ENCODE peak calls at places on chromosomes 4 and X, in ten cellular contexts. A is HFF-Myc, Q is choroid plexus epithelial cell, T is A549, D is uterus, J is GM12865, P is tibial artery, M is right lobe of liver, B is stomach, C is bronchial epithelial cell. H is an unnamed sample.

GRCh38 chr4:67480810-67481209 is 64.5 kb downstream of the CENPC start:
- DNase-seq in A (no peak), Q (no peak), T (no peak), D (no peak), J (no peak), P (no peak), M (no peak), B (no peak), C (no peak), H (no peak)

GRCh38 chr4:136687118-136687517 is 845.2 kb downstream of the PCDH18 start:
- DNase-seq in A (no peak), Q (peak; percentile 25), T (no peak), D (no peak), J (peak; percentile 2), P (no peak), M (no peak), B (no peak), C (no peak), H (no peak)

GRCh38 chrX:148649145-148649645 is 148.8 kb downstream of the AFF2 start:
- DNase-seq in A (no peak), Q (no peak), T (no peak), D (no peak), J (no peak), P (no peak), M (no peak), B (no peak), C (no peak), H (no peak)

GRCh38 chr4:164779811-164780216 is 25.9 kb downstream of the SMIM31 start:
- DNase-seq in A (peak; percentile 10), Q (peak; percentile 72), T (peak; percentile 13), D (no peak), J (peak; percentile 73), P (no peak), M (no peak), B (peak; percentile 37), C (peak; percentile 37), H (peak; percentile 15)

GRCh38 chr4:151960449-151961246 is 199.8 kb upstream of the GATB start:
- DNase-seq in A (no peak), Q (no peak), T (no peak), D (no peak), J (no peak), P (no peak), M (no peak), B (no peak), C (no peak), H (no peak)

GRCh38 chr4:47032405-47033106 is 1.2 kb downstream of the GABRB1 start:
- DNase-seq in A (peak; percentile 11), Q (peak; percentile 65), T (peak; percentile 4), D (peak; percentile 38), J (peak; percentile 68), P (peak; percentile 28), M (peak; percentile 62), B (peak; percentile 48), C (peak; percentile 23), H (no peak)

GRCh38 chrX:25523574-25523973 is 507.8 kb upstream of the ARX start:
- DNase-seq in A (no peak), Q (peak; percentile 63), T (peak; percentile 10), D (no peak), J (peak; percentile 13), P (no peak), M (peak; percentile 32), B (no peak), C (peak; percentile 20), H (peak; percentile 3)

GRCh38 chr4:186081202-186081807 is 12.3 kb downstream of the TLR3 start:
- DNase-seq in A (no peak), Q (no peak), T (no peak), D (no peak), J (no peak), P (no peak), M (no peak), B (no peak), C (no peak), H (no peak)

GRCh38 chrX:119036369-119037029 is 36.3 kb upstream of the CT47C1 start:
- DNase-seq in A (no peak), Q (no peak), T (no peak), D (no peak), J (no peak), P (no peak), M (no peak), B (no peak), C (peak; percentile 23), H (no peak)

GRCh38 chr4:87574996-87575395 is 33.3 kb upstream of the DSPP start:
- DNase-seq in A (no peak), Q (peak; percentile 57), T (no peak), D (no peak), J (no peak), P (no peak), M (no peak), B (no peak), C (peak; percentile 89), H (no peak)

GRCh38 chrX:30153881-30154260 is 61.5 kb upstream of the MAGEB2 start:
- DNase-seq in A (no peak), Q (peak; percentile 64), T (no peak), D (no peak), J (no peak), P (no peak), M (no peak), B (no peak), C (no peak), H (no peak)

GRCh38 chr4:140568507-140569306 is at the start of gene UCP1:
- DNase-seq in A (no peak), Q (peak; percentile 3), T (peak; percentile 10), D (peak; percentile 18), J (no peak), P (no peak), M (peak; percentile 25), B (peak; percentile 35), C (no peak), H (no peak)

GRCh38 chr4:13919021-13919441 is 291.5 kb upstream of the BOD1L1 start:
- DNase-seq in A (peak; percentile 91), Q (peak; percentile 90), T (no peak), D (peak; percentile 23), J (no peak), P (no peak), M (no peak), B (no peak), C (no peak), H (no peak)

GRCh38 chr4:54539500-54540029 is 118.2 kb upstream of the KIT start:
- DNase-seq in A (no peak), Q (peak; percentile 26), T (peak; percentile 6), D (peak; percentile 27), J (no peak), P (peak; percentile 32), M (peak; percentile 51), B (peak; percentile 74), C (no peak), H (no peak)

GRCh38 chr4:2570551-2571222 is 34.2 kb downstream of the FAM193A start:
- DNase-seq in A (no peak), Q (no peak), T (no peak), D (no peak), J (no peak), P (no peak), M (no peak), B (no peak), C (no peak), H (no peak)

GRCh38 chr4:105840426-105841174 is 54.7 kb upstream of the NPNT start:
- DNase-seq in A (no peak), Q (no peak), T (no peak), D (no peak), J (no peak), P (no peak), M (no peak), B (no peak), C (no peak), H (no peak)

GRCh38 chr4:172357006-172357405 is 543.8 kb downstream of the GALNTL6 start:
- DNase-seq in A (no peak), Q (no peak), T (no peak), D (no peak), J (no peak), P (no peak), M (no peak), B (no peak), C (no peak), H (no peak)

GRCh38 chrX:54824722-54825121 is 17.2 kb downstream of the MAGED2 start:
- DNase-seq in A (no peak), Q (no peak), T (no peak), D (no peak), J (no peak), P (no peak), M (no peak), B (no peak), C (no peak), H (no peak)

GRCh38 chr4:90025248-90025647 is 101.9 kb upstream of the CCSER1 start:
- DNase-seq in A (no peak), Q (peak; percentile 18), T (no peak), D (no peak), J (peak; percentile 4), P (no peak), M (no peak), B (no peak), C (peak; percentile 17), H (no peak)
- TF ChIP-seq CTCF in A (no peak), Q (peak; percentile 44), T (peak; percentile 14), D (no peak), J (no peak), P (no peak), M (peak; percentile 16), B (no peak), C (peak; percentile 14), H (peak; percentile 15)

DNA sequence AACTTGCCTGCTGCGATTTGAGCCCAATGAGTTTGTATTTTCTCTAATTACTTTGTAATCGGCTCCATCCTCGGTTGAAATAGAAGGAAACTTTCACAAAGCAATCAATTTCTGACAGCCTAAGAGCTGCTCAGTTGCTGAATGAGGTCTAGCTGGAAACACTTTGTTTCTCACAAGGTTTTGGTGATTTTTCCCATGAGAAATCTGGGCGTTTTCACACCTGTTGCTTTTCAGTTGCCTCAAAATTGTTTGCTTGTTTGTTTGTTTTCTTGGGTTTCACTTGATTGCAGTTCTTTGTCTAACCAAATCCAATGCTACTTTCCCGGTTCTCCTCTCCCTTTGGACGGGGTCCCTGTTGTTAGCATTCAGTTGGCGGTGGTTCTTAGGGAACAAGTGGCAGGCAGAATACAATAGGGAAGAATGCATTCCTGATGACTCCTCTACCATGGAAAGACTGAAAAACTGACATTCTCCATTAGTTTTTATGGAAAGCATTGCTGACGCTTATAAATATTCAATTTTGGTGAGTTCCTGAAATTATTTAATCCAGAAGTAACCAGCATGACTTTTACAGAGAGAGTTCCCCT is 135.5 kb downstream of the PALLD start:
- DNase-seq in A (no peak), Q (no peak), T (no peak), D (no peak), J (no peak), P (no peak), M (no peak), B (no peak), C (no peak), H (no peak)
- H3K4me3 ChIP-seq in A (peak overlapping the region; percentile 45), Q (peak overlapping the region; percentile 69), T (peak overlapping the region; percentile 58), D (peak overlapping the region; percentile 54), J (no peak overlapping the region), P (peak overlapping the region; percentile 76), M (peak overlapping the region; percentile 36), B (peak overlapping the region; percentile 68), C (peak overlapping the region; percentile 47), H (peak overlapping the region; percentile 35)

GRCh38 chr4:125244848-125245450 is 69.8 kb upstream of the FAT4 start:
- DNase-seq in A (no peak), Q (peak; percentile 57), T (no peak), D (no peak), J (no peak), P (no peak), M (no peak), B (no peak), C (peak; percentile 44), H (no peak)
- TF ChIP-seq CTCF in A (no peak), Q (peak; percentile 42), T (peak; percentile 36), D (peak; percentile 10), J (no peak), P (peak; percentile 42), M (peak; percentile 37), B (no peak), C (peak; percentile 27), H (peak; percentile 54)

GRCh38 chr4:169253904-169254303 is 16.9 kb downstream of the SH3RF1 start:
- DNase-seq in A (no peak), Q (peak; percentile 90), T (no peak), D (no peak), J (no peak), P (no peak), M (no peak), B (no peak), C (no peak), H (no peak)
- H3K4me3 ChIP-seq in A (no peak overlapping the region), Q (no peak overlapping the region), T (peak overlapping the region; percentile 10), D (no peak overlapping the region), J (no peak overlapping the region), P (no peak overlapping the region), M (no peak overlapping the region), B (no peak overlapping the region), C (no peak overlapping the region), H (no peak overlapping the region)

H was measured in prostate gland.